ENCODE peak calls at places on chromosome 4, in five cellular contexts. Q is AG10803; V is spleen; R is stimulated activated CD4-positive, alpha-beta T cell treated with anti-CD3 and anti-CD28 coated beads, Interleukin-12 subunit alpha, Interleukin-12 subunit beta, amount 100 ng/mL, for 48 hours; E is CMK. L is an unnamed sample.

GRCh38 chr4:145618912-145619638 is at the start of gene MMAA:
- DNase-seq in Q (peak), E (peak), V (peak), R (peak), L (peak)

GRCh38 chr4:89329280-89329679 is 21.7 kb upstream of the GPRIN3 start:
- DNase-seq in R (no peak), Q (no peak), V (no peak), E (no peak), L (no peak)

GRCh38 chr4:1036976-1037810 is 25.8 kb downstream of the FGFRL1 start:
- DNase-seq in Q (no peak), R (no peak), V (no peak), E (no peak), L (no peak)

GRCh38 chr4:161419822-161420221 is 744.0 kb downstream of the FSTL5 start:
- DNase-seq in V (no peak), R (no peak), E (no peak), Q (no peak), L (no peak)

GRCh38 chr4:8199594-8200301 is 658 bp downstream of the SH3TC1 start:
- DNase-seq in R (no peak), V (no peak), E (no peak), Q (no peak), L (no peak)

GRCh38 chr4:60368986-60369385 is 831.1 kb upstream of the ADGRL3 start:
- DNase-seq in E (no peak), R (no peak), Q (no peak), V (no peak), L (no peak)

GRCh38 chr4:7823416-7823824 is 116.2 kb downstream of the AFAP1 start:
- DNase-seq in R (no peak), E (no peak), V (peak), Q (peak), L (no peak)

GRCh38 chr4:48047421-48047844 is 30.9 kb downstream of the NIPAL1 start:
- DNase-seq in E (no peak), Q (no peak), V (no peak), R (peak), L (no peak)

GRCh38 chr4:17232575-17233253 is 279.2 kb downstream of the QDPR start:
- DNase-seq in E (no peak), R (no peak), V (no peak), Q (peak), L (peak)

GRCh38 chr4:107999932-108000539 is 10.3 kb downstream of the HADH start:
- DNase-seq in V (no peak), Q (no peak), R (no peak), E (no peak), L (no peak)

GRCh38 chr4:111556141-111556781 is 589.0 kb upstream of the FAM241A start:
- DNase-seq in Q (peak), E (no peak), R (no peak), V (no peak), L (peak)

GRCh38 chr4:7103599-7104365 is 35.9 kb upstream of the GRPEL1 start:
- DNase-seq in V (peak), R (no peak), E (no peak), Q (no peak), L (no peak)

GRCh38 chr4:175657571-175657970 is 154.5 kb downstream of the GPM6A start:
- DNase-seq in R (no peak), Q (no peak), E (no peak), V (no peak), L (no peak)

GRCh38 chr4:20356565-20356964 is 104.9 kb downstream of the SLIT2 start:
- DNase-seq in R (no peak), E (no peak), V (no peak), Q (no peak), L (no peak)

GRCh38 chr4:176841730-176842129 is 49.0 kb upstream of the VEGFC start:
- DNase-seq in V (no peak), R (no peak), Q (peak), E (no peak), L (peak)

GRCh38 chr4:78520808-78521226 is 30.8 kb upstream of the ANXA3 start:
- DNase-seq in Q (peak), R (no peak), E (no peak), V (no peak), L (no peak)

GRCh38 chr4:20629180-20630115 is 70.8 kb upstream of the PACRGL start:
- DNase-seq in Q (no peak), R (no peak), V (no peak), E (no peak), L (no peak)

GRCh38 chr4:184292877-184293276 is 75.2 kb upstream of the ENPP6 start:
- DNase-seq in E (no peak), Q (no peak), V (no peak), R (no peak), L (no peak)

GRCh38 chr4:86156526-86156925 is 203.3 kb downstream of the MAPK10 start:
- DNase-seq in V (no peak), Q (no peak), E (no peak), R (no peak), L (no peak)

GRCh38 chr4:41750624-41751324 is 2.2 kb upstream of the PHOX2B start:
- DNase-seq in E (no peak), R (no peak), V (no peak), Q (no peak), L (no peak)

GRCh38 chr4:163544407-163545038 is 50.0 kb downstream of the TMA16 start:
- DNase-seq in Q (peak), R (peak), E (peak), V (peak), L (peak)

GRCh38 chr4:2794707-2795557 is 2.0 kb downstream of the SH3BP2 start:
- DNase-seq in V (peak), Q (peak), E (no peak), R (no peak), L (peak)

GRCh38 chr4:116361782-116362181 is 723.6 kb downstream of the TRAM1L1 start:
- DNase-seq in V (no peak), R (no peak), Q (no peak), E (no peak), L (no peak)

GRCh38 chr4:185396724-185397402 is at the start of gene ANKRD37:
- DNase-seq in V (peak), Q (peak), E (no peak), R (no peak), L (peak)

GRCh38 chr4:20255251-20255586 is 3.5 kb downstream of the SLIT2 start:
- DNase-seq in Q (no peak), R (no peak), V (no peak), E (no peak), L (no peak)

GRCh38 chr4:103415801-103416200 is 217.7 kb upstream of the CENPE start:
- DNase-seq in E (no peak), R (no peak), V (no peak), Q (no peak), L (no peak)

GRCh38 chr4:95066011-95066410 is 308.3 kb downstream of the BMPR1B start:
- DNase-seq in V (no peak), E (no peak), Q (no peak), R (no peak), L (no peak)

GRCh38 chr4:176222149-176222548 is 26.8 kb upstream of the SPATA4 start:
- DNase-seq in V (no peak), Q (no peak), E (no peak), R (no peak), L (no peak)